ENCODE peak calls at places on chromosomes 12 and 14, in nine cellular contexts. Z is HFF-Myc, L is heart right ventricle, F is tibial nerve, G is left ventricle myocardium inferior, W is lower lobe of right lung, Y is BE2C, S is cardiac fibroblast, K is OCI-LY7. N is an unnamed sample.

GRCh38 chr12:94289551-94290312 is 141.4 kb downstream of the PLXNC1 start:
- DNase-seq in Z (peak), L (no peak), F (peak), G (no peak), W (no peak), Y (no peak), S (peak), K (no peak), N (no peak)

GRCh38 chr12:64610660-64611429 is 550 bp downstream of the RASSF3 start:
- DNase-seq in Z (no peak), L (peak), F (peak), G (peak), W (peak), Y (peak), S (peak), K (peak), N (peak)

GRCh38 chr12:76519538-76519937 is 40.0 kb downstream of the OSBPL8 start:
- DNase-seq in Z (no peak), L (no peak), F (no peak), G (no peak), W (no peak), Y (no peak), S (no peak), K (peak), N (no peak)

GRCh38 chr14:100019156-100019882 is 45.9 kb upstream of the EVL start:
- DNase-seq in Z (no peak), L (no peak), F (no peak), G (no peak), W (no peak), Y (peak), S (peak), K (no peak), N (no peak)

GRCh38 chr12:28253175-28253641 is 63.0 kb downstream of the CCDC91 start:
- DNase-seq in Z (no peak), L (no peak), F (no peak), G (no peak), W (no peak), Y (no peak), S (no peak), K (no peak), N (no peak)

GRCh38 chr14:105399441-105399775 is 1.1 kb downstream of the TEX22 start:
- DNase-seq in Z (no peak), L (peak), F (no peak), G (no peak), W (no peak), Y (peak), S (no peak), K (no peak), N (no peak)

GRCh38 chr12:67394600-67394999 is 125.4 kb downstream of the CAND1 start:
- DNase-seq in Z (no peak), L (peak), F (peak), G (peak), W (no peak), Y (no peak), S (peak), K (no peak), N (peak)

GRCh38 chr12:78088391-78088832 is 257.7 kb downstream of the NAV3 start:
- DNase-seq in Z (no peak), L (no peak), F (no peak), G (no peak), W (no peak), Y (no peak), S (peak), K (peak), N (no peak)

GRCh38 chr14:23078692-23079116 is 16.2 kb downstream of the ACIN1 start:
- DNase-seq in Z (no peak), L (no peak), F (peak), G (no peak), W (peak), Y (no peak), S (peak), K (no peak), N (no peak)

GRCh38 chr14:51578853-51579252 is 72.9 kb upstream of the FRMD6 start:
- DNase-seq in Z (no peak), L (no peak), F (no peak), G (no peak), W (no peak), Y (no peak), S (no peak), K (no peak), N (no peak)

GRCh38 chr12:5827591-5827990 is 117.5 kb downstream of the ANO2 start:
- DNase-seq in Z (no peak), L (no peak), F (no peak), G (no peak), W (no peak), Y (no peak), S (no peak), K (no peak), N (no peak)

GRCh38 chr12:5140190-5140589 is 96.5 kb downstream of the KCNA5 start:
- DNase-seq in Z (no peak), L (no peak), F (no peak), G (no peak), W (no peak), Y (no peak), S (no peak), K (no peak), N (no peak)

GRCh38 chr12:15477761-15478160 is 155.5 kb downstream of the PTPRO start:
- DNase-seq in Z (no peak), L (no peak), F (no peak), G (no peak), W (no peak), Y (peak), S (no peak), K (no peak), N (no peak)

GRCh38 chr12:26878661-26879119 is 45.7 kb upstream of the ITPR2 start:
- DNase-seq in Z (peak), L (peak), F (peak), G (peak), W (peak), Y (peak), S (peak), K (peak), N (peak)

GRCh38 chr12:15662303-15662980 is 126.7 kb downstream of the EPS8 start:
- DNase-seq in Z (peak), L (no peak), F (no peak), G (no peak), W (no peak), Y (no peak), S (peak), K (no peak), N (no peak)

GRCh38 chr14:92703516-92703915 is 44.9 kb downstream of the LGMN start:
- DNase-seq in Z (no peak), L (no peak), F (no peak), G (no peak), W (no peak), Y (no peak), S (no peak), K (no peak), N (no peak)

GRCh38 chr12:93137656-93138612 is 208.8 kb upstream of the EEA1 start:
- DNase-seq in Z (peak), L (no peak), F (no peak), G (no peak), W (no peak), Y (peak), S (peak), K (no peak), N (peak)

GRCh38 chr14:26527095-26527494 is 70.7 kb downstream of the NOVA1 start:
- DNase-seq in Z (no peak), L (no peak), F (no peak), G (no peak), W (no peak), Y (no peak), S (peak), K (no peak), N (no peak)

GRCh38 chr14:26528415-26529182 is 69.2 kb downstream of the NOVA1 start:
- DNase-seq in Z (no peak), L (peak), F (peak), G (peak), W (no peak), Y (no peak), S (peak), K (no peak), N (no peak)

GRCh38 chr14:26526132-26526531 is 71.7 kb downstream of the NOVA1 start:
- DNase-seq in Z (no peak), L (no peak), F (no peak), G (no peak), W (no peak), Y (no peak), S (peak), K (no peak), N (no peak)

DNA sequence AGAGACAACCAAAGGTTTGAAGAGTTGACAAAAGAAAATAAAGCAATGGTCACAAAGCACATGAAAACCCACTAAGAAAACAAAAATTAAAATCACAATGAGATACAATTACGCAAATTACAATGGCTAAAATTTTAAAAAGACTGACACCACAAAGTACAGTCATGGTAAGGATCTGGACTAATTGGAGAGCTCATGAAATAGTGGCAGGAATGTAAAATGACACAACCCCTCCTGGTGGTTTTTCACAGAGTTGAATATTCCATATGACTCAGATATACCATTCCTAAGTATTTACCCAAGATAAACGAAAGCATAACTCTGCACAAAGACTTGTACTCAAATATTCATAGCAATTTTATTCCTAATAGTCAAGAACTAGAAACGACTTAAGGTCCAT is 65.9 kb downstream of the NOVA1 start:
- DNase-seq in Z (no peak), L (no peak), F (no peak), G (no peak), W (no peak), Y (no peak), S (peak), K (no peak), N (no peak)
- TF ChIP-seq CTCF in Z (no peak), L (no peak), F (no peak), G (no peak), W (no peak), Y (no peak), S (peak), K (no peak), N (no peak)

DNA sequence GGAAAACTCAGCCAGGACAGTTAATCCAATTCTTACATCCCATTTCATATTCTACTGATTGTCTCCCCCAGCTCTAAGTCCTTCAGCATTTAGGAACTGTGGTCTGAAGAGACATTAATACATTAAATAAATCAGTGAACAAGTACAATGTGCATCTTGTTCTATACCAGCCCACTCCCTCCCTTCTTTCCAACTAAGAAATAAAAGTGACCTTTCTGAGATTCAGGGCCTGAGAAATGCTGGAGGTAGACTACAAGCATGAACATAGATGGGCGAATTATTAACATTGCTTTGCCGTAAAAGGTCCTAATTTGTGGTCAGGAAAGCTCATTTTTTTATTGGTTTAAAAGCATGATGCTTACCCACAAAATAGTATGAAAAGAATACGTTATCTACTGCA is 113.1 kb downstream of the NELL2 start:
- DNase-seq in Z (no peak), L (no peak), F (no peak), G (no peak), W (no peak), Y (no peak), S (no peak), K (no peak), N (no peak)
- TF ChIP-seq CTCF in Z (no peak), L (no peak), F (no peak), G (no peak), W (no peak), Y (no peak), S (no peak), K (no peak), N (no peak)

DNA sequence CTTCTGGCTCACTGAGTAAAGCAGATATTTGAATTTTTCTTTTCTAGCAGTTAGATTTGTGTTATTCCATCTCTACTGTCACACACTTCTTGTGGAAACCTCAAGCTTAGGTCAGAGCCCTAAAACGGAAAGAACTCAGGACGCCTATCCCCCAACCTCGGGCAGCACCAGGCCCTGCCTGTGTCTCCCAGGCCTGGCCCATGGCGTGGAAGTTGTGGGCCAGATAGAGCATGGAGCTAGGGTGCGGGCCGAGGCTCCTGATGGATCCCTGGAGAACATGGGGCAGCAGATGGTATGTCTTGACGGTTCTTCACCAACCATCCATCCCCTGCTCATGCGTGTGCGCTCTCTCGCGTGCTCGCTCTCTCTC is 20.6 kb downstream of the P2RX4 start:
- DNase-seq in Z (no peak), L (no peak), F (no peak), G (no peak), W (no peak), Y (no peak), S (no peak), K (no peak), N (no peak)
- TF ChIP-seq CTCF in Z (no peak), L (no peak), F (no peak), G (peak), W (no peak), Y (no peak), S (no peak), K (no peak), N (no peak)

GRCh38 chr14:64841121-64841611 is 38.5 kb downstream of the SPTB start:
- DNase-seq in Z (peak), L (no peak), F (peak), G (no peak), W (no peak), Y (no peak), S (peak), K (no peak), N (no peak)
- TF ChIP-seq CTCF in Z (peak), L (no peak), F (no peak), G (peak), W (no peak), Y (peak), S (peak), K (no peak), N (no peak)

GRCh38 chr12:32824596-32824995 is 68.9 kb upstream of the YARS2 start:
- DNase-seq in Z (no peak), L (no peak), F (no peak), G (no peak), W (no peak), Y (no peak), S (no peak), K (no peak), N (no peak)
- TF ChIP-seq CTCF in Z (no peak), L (no peak), F (no peak), G (no peak), W (no peak), Y (no peak), S (no peak), K (no peak), N (no peak)

GRCh38 chr14:77026166-77026929 is 2.2 kb downstream of the IRF2BPL start:
- DNase-seq in Z (no peak), L (peak), F (no peak), G (peak), W (peak), Y (peak), S (peak), K (no peak), N (peak)

GRCh38 chr14:77025744-77026165 is 2.8 kb downstream of the IRF2BPL start:
- DNase-seq in Z (no peak), L (no peak), F (no peak), G (peak), W (no peak), Y (peak), S (no peak), K (no peak), N (peak)

GRCh38 chr14:77027538-77028383 is 747 bp downstream of the IRF2BPL start:
- DNase-seq in Z (no peak), L (peak), F (no peak), G (peak), W (peak), Y (peak), S (peak), K (peak), N (peak)

GRCh38 chr14:77028384-77029246 is at the start of gene IRF2BPL:
- DNase-seq in Z (peak), L (peak), F (peak), G (peak), W (peak), Y (peak), S (peak), K (peak), N (peak)

GRCh38 chr14:77026930-77027537 is 1.5 kb downstream of the IRF2BPL start:
- DNase-seq in Z (no peak), L (peak), F (no peak), G (peak), W (peak), Y (peak), S (peak), K (peak), N (peak)
- TF ChIP-seq CTCF in Z (no peak), L (no peak), F (no peak), G (peak), W (peak), Y (no peak), S (no peak), K (peak), N (peak)